ENCODE peak calls at places on chromosome 14, in nine cellular contexts. X is hepatic stellate cell; A is CD8-positive, alpha-beta T cell; C is testis; D is mesendoderm; F is Daoy; S is pancreas; T is GM12891; E is fibroblast of lung. J is an unnamed sample.

GRCh38 chr14:52012635-52013034 is 23.3 kb downstream of the RTRAF start:
- DNase-seq in X (no peak), A (no peak), C (no peak), D (no peak), F (peak; percentile 21), S (no peak), T (no peak), E (no peak), J (no peak)

GRCh38 chr14:74302160-74302628 is 540 bp downstream of the ABCD4 start:
- DNase-seq in X (peak; percentile 60), A (no peak), C (no peak), D (peak; percentile 57), F (peak; percentile 45), S (no peak), T (peak; percentile 42), E (peak; percentile 58), J (no peak)

GRCh38 chr14:104743461-104744380 is 9.2 kb upstream of the SIVA1 start:
- DNase-seq in X (no peak), A (no peak), C (no peak), D (no peak), F (no peak), S (peak; percentile 13), T (no peak), E (peak; percentile 27), J (peak; percentile 65)

GRCh38 chr14:55301722-55302121 is 30.5 kb downstream of the FBXO34 start:
- DNase-seq in X (peak; percentile 25), A (no peak), C (no peak), D (peak; percentile 29), F (peak; percentile 50), S (no peak), T (no peak), E (peak; percentile 70), J (no peak)

GRCh38 chr14:89813485-89814080 is 140.9 kb downstream of the EFCAB11 start:
- DNase-seq in X (peak; percentile 65), A (no peak), C (no peak), D (peak; percentile 90), F (peak; percentile 15), S (no peak), T (no peak), E (peak; percentile 99), J (no peak)

GRCh38 chr14:103157969-103158368 is 34.7 kb downstream of the TNFAIP2 start:
- DNase-seq in X (no peak), A (no peak), C (no peak), D (no peak), F (no peak), S (no peak), T (no peak), E (no peak), J (peak; percentile 60)

GRCh38 chr14:77746064-77746463 is 14.9 kb downstream of the SNW1 start:
- DNase-seq in X (no peak), A (no peak), C (no peak), D (no peak), F (no peak), S (no peak), T (no peak), E (no peak), J (no peak)

GRCh38 chr14:99679111-99679510 is 5.0 kb upstream of the CYP46A1 start:
- DNase-seq in X (no peak), A (no peak), C (no peak), D (no peak), F (no peak), S (no peak), T (no peak), E (no peak), J (no peak)

GRCh38 chr14:72291908-72292688 is 359.9 kb downstream of the RGS6 start:
- DNase-seq in X (peak; percentile 41), A (no peak), C (peak; percentile 65), D (peak; percentile 61), F (peak; percentile 29), S (no peak), T (peak; percentile 14), E (peak; percentile 16), J (no peak)

GRCh38 chr14:74501135-74501614 is 7.6 kb downstream of the ISCA2 start:
- DNase-seq in X (peak; percentile 59), A (no peak), C (peak; percentile 88), D (peak; percentile 93), F (peak; percentile 80), S (peak; percentile 64), T (no peak), E (peak; percentile 79), J (peak; percentile 67)

GRCh38 chr14:105205718-105206208 is 24.7 kb upstream of the NUDT14 start:
- DNase-seq in X (no peak), A (no peak), C (peak; percentile 67), D (no peak), F (no peak), S (peak; percentile 74), T (no peak), E (no peak), J (no peak)

GRCh38 chr14:33647385-33647786 is 303.5 kb downstream of the EGLN3 start:
- DNase-seq in X (peak; percentile 7), A (no peak), C (no peak), D (peak; percentile 61), F (peak; percentile 96), S (no peak), T (no peak), E (peak; percentile 99), J (no peak)

GRCh38 chr14:75982724-75983358 is 1.0 kb upstream of the TGFB3 start:
- DNase-seq in X (peak; percentile 71), A (no peak), C (peak; percentile 57), D (no peak), F (peak; percentile 65), S (peak; percentile 90), T (no peak), E (peak; percentile 49), J (peak; percentile 88)

GRCh38 chr14:105313381-105314286 is 914 bp upstream of the PACS2 start:
- DNase-seq in X (no peak), A (no peak), C (no peak), D (no peak), F (no peak), S (no peak), T (peak; percentile 52), E (no peak), J (peak; percentile 86)

GRCh38 chr14:42112108-42112507 is 505.4 kb downstream of the LRFN5 start:
- DNase-seq in X (no peak), A (no peak), C (no peak), D (no peak), F (peak; percentile 26), S (no peak), T (no peak), E (peak; percentile 57), J (no peak)

GRCh38 chr14:50832935-50833607 is 2.1 kb upstream of the NIN start:
- DNase-seq in X (no peak), A (no peak), C (no peak), D (no peak), F (no peak), S (no peak), T (no peak), E (no peak), J (no peak)

GRCh38 chr14:99838555-99839193 is 45.5 kb downstream of the EML1 start:
- DNase-seq in X (no peak), A (no peak), C (no peak), D (peak; percentile 95), F (no peak), S (no peak), T (no peak), E (peak; percentile 57), J (peak; percentile 78)

GRCh38 chr14:99093532-99094517 is 178.2 kb downstream of the BCL11B start:
- DNase-seq in X (no peak), A (no peak), C (no peak), D (no peak), F (peak; percentile 34), S (no peak), T (no peak), E (no peak), J (no peak)

GRCh38 chr14:72577521-72577920 is 316.4 kb downstream of the DPF3 start:
- DNase-seq in X (no peak), A (no peak), C (peak; percentile 21), D (no peak), F (no peak), S (no peak), T (no peak), E (no peak), J (no peak)

GRCh38 chr14:72024043-72024407 is 91.8 kb downstream of the RGS6 start:
- DNase-seq in X (no peak), A (no peak), C (peak; percentile 67), D (peak; percentile 74), F (peak; percentile 76), S (peak; percentile 16), T (peak; percentile 5), E (peak; percentile 8), J (no peak)

GRCh38 chr14:68525516-68525915 is 267.4 kb downstream of the ZFP36L1 start:
- DNase-seq in X (no peak), A (no peak), C (no peak), D (no peak), F (no peak), S (no peak), T (no peak), E (no peak), J (no peak)

GRCh38 chr14:104386281-104386841 is 193.2 kb upstream of the C14orf180 start:
- DNase-seq in X (no peak), A (no peak), C (no peak), D (no peak), F (no peak), S (no peak), T (no peak), E (no peak), J (peak; percentile 18)

GRCh38 chr14:68014771-68015170 is 195.2 kb downstream of the RAD51B start:
- DNase-seq in X (no peak), A (no peak), C (no peak), D (no peak), F (no peak), S (no peak), T (no peak), E (no peak), J (no peak)

GRCh38 chr14:56895154-56895553 is 84.9 kb upstream of the OTX2 start:
- DNase-seq in X (no peak), A (no peak), C (no peak), D (peak; percentile 40), F (no peak), S (no peak), T (no peak), E (no peak), J (no peak)

GRCh38 chr14:76908834-76909233 is 82.6 kb downstream of the LRRC74A start:
- DNase-seq in X (no peak), A (peak; percentile 22), C (no peak), D (no peak), F (no peak), S (no peak), T (peak; percentile 57), E (no peak), J (peak; percentile 59)

GRCh38 chr14:76775695-76776305 is 14.5 kb downstream of the VASH1 start:
- DNase-seq in X (no peak), A (no peak), C (no peak), D (no peak), F (no peak), S (no peak), T (no peak), E (no peak), J (no peak)

GRCh38 chr14:46344327-46344937 is 307.1 kb downstream of the RPL10L start:
- DNase-seq in X (peak; percentile 0), A (no peak), C (peak; percentile 23), D (peak; percentile 69), F (no peak), S (no peak), T (no peak), E (peak; percentile 10), J (no peak)

GRCh38 chr14:65506801-65507200 is 94.3 kb downstream of the FUT8 start:
- DNase-seq in X (no peak), A (no peak), C (no peak), D (peak; percentile 42), F (no peak), S (no peak), T (no peak), E (no peak), J (no peak)

GRCh38 chr14:28609228-28609828 is 157.3 kb upstream of the FOXG1 start:
- DNase-seq in X (no peak), A (no peak), C (peak; percentile 82), D (peak; percentile 66), F (peak; percentile 72), S (peak; percentile 37), T (no peak), E (peak; percentile 56), J (no peak)

GRCh38 chr14:44657688-44658388 is 150.8 kb upstream of the FSCB start:
- DNase-seq in X (no peak), A (no peak), C (peak; percentile 17), D (peak; percentile 60), F (no peak), S (no peak), T (no peak), E (peak; percentile 11), J (no peak)

GRCh38 chr14:103196716-103197115 is 73.5 kb downstream of the TNFAIP2 start:
- DNase-seq in X (no peak), A (no peak), C (no peak), D (no peak), F (no peak), S (no peak), T (no peak), E (no peak), J (no peak)